ENCODE peak calls at places on chromosomes 6 and 20, in seven cellular contexts. C, E, F, N, Y, H and P are unnamed samples.

GRCh38 chr6:75748743-75749538 is at the start of gene MYO6:
- DNase-seq in H (peak; percentile 28), F (peak; percentile 55), Y (peak; percentile 55), E (peak; percentile 43), N (peak; percentile 92), C (peak; percentile 69), P (peak; percentile 58)

GRCh38 chr6:45265246-45265645 is 62.9 kb upstream of the RUNX2 start:
- DNase-seq in N (no peak), Y (peak; percentile 66), E (peak; percentile 20), H (no peak), C (no peak), F (no peak), P (no peak)

GRCh38 chr6:68008445-68008844 is 626.6 kb upstream of the ADGRB3 start:
- DNase-seq in N (no peak), H (no peak), Y (peak; percentile 30), E (peak; percentile 15), F (no peak), C (no peak), P (no peak)

GRCh38 chr6:80962382-80962781 is 790.1 kb downstream of the TENT5A start:
- DNase-seq in Y (no peak), C (no peak), H (no peak), F (no peak), E (no peak), N (no peak), P (no peak)

GRCh38 chr6:70274338-70274737 is 28.5 kb downstream of the COL9A1 start:
- DNase-seq in N (no peak), F (no peak), E (no peak), Y (no peak), H (no peak), C (no peak), P (no peak)

GRCh38 chr20:40019510-40019909 is 669.5 kb downstream of the MAFB start:
- DNase-seq in N (no peak), E (no peak), C (no peak), F (no peak), Y (no peak), H (no peak), P (no peak)

GRCh38 chr20:47535088-47535487 is 33.4 kb downstream of the NCOA3 start:
- DNase-seq in N (no peak), Y (no peak), C (no peak), H (no peak), F (no peak), E (no peak), P (no peak)

GRCh38 chr20:53736122-53736756 is 142.6 kb upstream of the ZNF217 start:
- DNase-seq in F (peak; percentile 42), H (no peak), N (no peak), Y (peak; percentile 19), E (no peak), C (no peak), P (no peak)

GRCh38 chr6:131999545-132000146 is 48.5 kb upstream of the CCN2 start:
- DNase-seq in E (no peak), H (no peak), Y (no peak), F (no peak), N (no peak), C (no peak), P (no peak)

GRCh38 chr6:160293844-160294243 is 35.2 kb upstream of the SLC22A2 start:
- DNase-seq in H (no peak), F (no peak), Y (no peak), E (no peak), N (no peak), C (no peak), P (no peak)

GRCh38 chr20:7926767-7927166 is 13.5 kb downstream of the HAO1 start:
- DNase-seq in Y (peak; percentile 77), N (no peak), H (no peak), F (peak; percentile 58), C (no peak), E (peak; percentile 55), P (no peak)

GRCh38 chr6:138979813-138980668 is 8.0 kb downstream of the REPS1 start:
- DNase-seq in E (no peak), N (no peak), Y (no peak), C (no peak), F (no peak), H (no peak), P (no peak)

GRCh38 chr20:56361888-56362287 is 3.1 kb downstream of the FAM210B start:
- DNase-seq in H (no peak), F (no peak), Y (no peak), E (no peak), C (no peak), N (no peak), P (no peak)

GRCh38 chr6:41344865-41345264 is 9.5 kb downstream of the NCR2 start:
- DNase-seq in C (no peak), F (no peak), H (no peak), E (no peak), Y (no peak), N (no peak), P (no peak)

GRCh38 chr6:7332090-7332745 is 19.2 kb upstream of the SSR1 start:
- DNase-seq in E (peak; percentile 67), N (no peak), Y (no peak), C (no peak), F (no peak), H (no peak), P (no peak)

GRCh38 chr6:15608406-15608805 is 54.4 kb downstream of the DTNBP1 start:
- DNase-seq in F (peak; percentile 83), N (no peak), E (peak; percentile 91), Y (peak; percentile 83), C (peak; percentile 22), H (peak; percentile 68), P (no peak)

GRCh38 chr20:8162610-8163009 is 30.5 kb downstream of the PLCB1 start:
- DNase-seq in C (no peak), N (no peak), Y (no peak), E (no peak), H (no peak), F (no peak), P (no peak)

GRCh38 chr20:17822039-17822438 is 122.3 kb downstream of the BANF2 start:
- DNase-seq in H (no peak), F (peak; percentile 81), C (no peak), E (peak; percentile 90), N (no peak), Y (peak; percentile 89), P (no peak)

GRCh38 chr6:157207521-157208076 is 115.7 kb downstream of the TMEM242 start:
- DNase-seq in E (no peak), C (no peak), N (no peak), Y (no peak), H (no peak), F (no peak), P (no peak)

GRCh38 chr6:159819932-159820640 is 20.0 kb downstream of the PNLDC1 start:
- DNase-seq in C (no peak), F (no peak), Y (no peak), E (no peak), N (no peak), H (no peak), P (no peak)

GRCh38 chr6:13307508-13307995 is 20.8 kb downstream of the TBC1D7 start:
- DNase-seq in H (peak; percentile 45), C (peak; percentile 31), Y (peak; percentile 94), F (peak; percentile 26), N (no peak), E (peak; percentile 83), P (no peak)

GRCh38 chr6:136945626-136946235 is 23.6 kb downstream of the SLC35D3 start:
- DNase-seq in E (no peak), C (no peak), N (no peak), Y (no peak), H (no peak), F (no peak), P (no peak)

GRCh38 chr6:43496370-43497128 is 13.6 kb downstream of the LRRC73 start:
- DNase-seq in N (no peak), F (peak; percentile 65), Y (peak; percentile 43), C (peak; percentile 45), E (peak; percentile 62), H (peak; percentile 52), P (peak; percentile 53)

GRCh38 chr6:36546664-36546957 is 668 bp downstream of the STK38 start:
- DNase-seq in N (no peak), Y (no peak), F (no peak), H (no peak), E (no peak), C (no peak), P (peak; percentile 19)

GRCh38 chr6:133895573-133896343 is 6.8 kb downstream of the TCF21 start:
- DNase-seq in Y (peak; percentile 45), H (no peak), N (peak; percentile 40), F (peak; percentile 38), E (peak; percentile 30), C (no peak), P (no peak)

GRCh38 chr20:36248836-36249235 is 12.6 kb downstream of the AAR2 start:
- DNase-seq in E (no peak), Y (no peak), C (no peak), F (no peak), N (no peak), H (no peak), P (no peak)

GRCh38 chr6:33609444-33610034 is 11.6 kb upstream of the ITPR3 start:
- DNase-seq in F (peak; percentile 83), C (peak; percentile 83), N (peak; percentile 13), Y (peak; percentile 56), H (no peak), E (peak; percentile 88), P (no peak)

GRCh38 chr6:76250666-76251065 is 178.2 kb upstream of the IMPG1 start:
- DNase-seq in N (no peak), F (no peak), C (no peak), Y (peak; percentile 25), E (no peak), H (no peak), P (no peak)

GRCh38 chr6:156720739-156721714 is 56.2 kb upstream of the ARID1B start:
- DNase-seq in C (peak; percentile 20), E (no peak), F (no peak), H (no peak), N (no peak), Y (peak; percentile 18), P (no peak)

GRCh38 chr6:146526192-146526591 is 17.4 kb upstream of the RAB32 start:
- DNase-seq in H (no peak), F (peak; percentile 30), C (no peak), N (no peak), E (peak; percentile 35), Y (peak; percentile 56), P (no peak)
- TF ChIP-seq CTCF in H (peak; percentile 33), F (peak; percentile 59), C (no peak), N (no peak), E (peak; percentile 41), Y (peak; percentile 50), P (peak; percentile 27)

DNA sequence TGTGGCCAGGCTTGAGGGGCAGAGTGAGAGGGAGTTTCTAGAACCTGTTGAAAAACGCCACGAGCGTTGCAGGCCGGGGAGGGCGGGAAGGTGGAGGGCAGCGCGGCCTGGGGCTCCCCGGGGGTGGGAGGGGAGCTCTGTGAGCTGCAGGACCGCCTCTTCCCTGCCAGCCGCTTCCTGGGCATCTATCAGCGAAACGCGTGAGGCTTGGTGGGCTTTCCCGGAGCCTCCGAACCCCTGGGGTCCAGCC is 633 bp upstream of the BHLHE23 start:
- DNase-seq in F (no peak), E (no peak), Y (no peak), H (no peak), N (peak; percentile 70), C (no peak), P (no peak)
- H3K4me3 ChIP-seq in F (no peak overlapping the region), E (no peak overlapping the region), Y (no peak overlapping the region), H (no peak overlapping the region), N (no peak overlapping the region), C (no peak overlapping the region), P (no peak overlapping the region)

GRCh38 chr6:5610640-5611039 is 349.3 kb downstream of the FARS2 start:
- DNase-seq in H (no peak), C (no peak), E (no peak), Y (no peak), F (no peak), N (no peak), P (no peak)
- TF ChIP-seq CTCF in H (no peak), C (no peak), E (no peak), Y (no peak), F (no peak), N (no peak), P (peak; percentile 39)

GRCh38 chr6:11484441-11484840 is 53.1 kb upstream of the TMEM170B start:
- DNase-seq in N (no peak), F (peak; percentile 50), C (no peak), E (no peak), Y (no peak), H (no peak), P (no peak)
- H3K4me3 ChIP-seq in N (no peak overlapping the region), F (no peak overlapping the region), C (no peak overlapping the region), E (no peak overlapping the region), Y (no peak overlapping the region), H (no peak overlapping the region), P (no peak overlapping the region)